ENCODE peak calls at places on chromosomes 5 and 9, in five cellular contexts. W is KG1, V is H54, I is A549, N is NCI-H1092 treated with DMSO at 0.1 percent for 48 hours. Q is an unnamed sample.

GRCh38 chr5:174020928-174021304 is 24.6 kb upstream of the NSG2 start:
- DNase-seq in W (no peak), V (no peak), I (no peak), N (no peak), Q (no peak)

GRCh38 chr5:123000731-123001130 is 35.8 kb downstream of the PPIC start:
- DNase-seq in W (no peak), V (no peak), I (no peak), N (no peak), Q (no peak)

GRCh38 chr5:119630752-119631440 is 1.5 kb downstream of the FAM170A start:
- DNase-seq in W (no peak), V (no peak), I (no peak), N (no peak), Q (no peak)

GRCh38 chr5:93320920-93321319 is 260.1 kb downstream of the NR2F1-AS1 start:
- DNase-seq in W (no peak), V (no peak), I (no peak), N (no peak), Q (no peak)

GRCh38 chr5:16894236-16895057 is 41.6 kb downstream of the MYO10 start:
- DNase-seq in W (no peak), V (peak; percentile 84), I (peak; percentile 88), N (peak; percentile 3), Q (peak; percentile 69)

GRCh38 chr9:137280478-137281344 is 3.2 kb downstream of the TOR4A start:
- DNase-seq in W (no peak), V (no peak), I (no peak), N (no peak), Q (no peak)

GRCh38 chr5:63878788-63879187 is 83.5 kb downstream of the HTR1A start:
- DNase-seq in W (no peak), V (no peak), I (no peak), N (no peak), Q (no peak)

GRCh38 chr5:177546262-177546741 is 8.1 kb downstream of the FAM193B start:
- DNase-seq in W (no peak), V (peak; percentile 89), I (peak; percentile 54), N (no peak), Q (no peak)

GRCh38 chr9:18437315-18438200 is 36.4 kb upstream of the ADAMTSL1 start:
- DNase-seq in W (no peak), V (peak; percentile 16), I (no peak), N (peak; percentile 72), Q (no peak)

GRCh38 chr9:36566813-36567217 is 5.9 kb upstream of the MELK start:
- DNase-seq in W (no peak), V (peak; percentile 63), I (peak; percentile 52), N (no peak), Q (no peak)

GRCh38 chr5:75611324-75612210 is at the start of gene ANKDD1B:
- DNase-seq in W (no peak), V (no peak), I (peak; percentile 60), N (no peak), Q (no peak)

GRCh38 chr9:17280350-17281012 is 145.6 kb downstream of the CNTLN start:
- DNase-seq in W (no peak), V (no peak), I (no peak), N (no peak), Q (no peak)

GRCh38 chr5:41402845-41403244 is 107.6 kb downstream of the PLCXD3 start:
- DNase-seq in W (no peak), V (no peak), I (no peak), N (no peak), Q (no peak)

GRCh38 chr5:76831108-76831447 is 12.2 kb downstream of the F2RL1 start:
- DNase-seq in W (no peak), V (no peak), I (no peak), N (no peak), Q (no peak)

GRCh38 chr5:108249095-108249784 is 132.7 kb downstream of the FBXL17 start:
- DNase-seq in W (no peak), V (no peak), I (no peak), N (no peak), Q (no peak)

GRCh38 chr5:72507360-72508238 is at the start of gene ZNF366:
- DNase-seq in W (no peak), V (no peak), I (no peak), N (no peak), Q (no peak)

GRCh38 chr5:1336749-1337489 is 8.0 kb downstream of the CLPTM1L start:
- DNase-seq in W (no peak), V (no peak), I (no peak), N (no peak), Q (no peak)

GRCh38 chr5:177356756-177357458 is 817 bp upstream of the RGS14 start:
- DNase-seq in W (peak; percentile 45), V (no peak), I (no peak), N (no peak), Q (no peak)

GRCh38 chr5:17317499-17317898 is 100.1 kb downstream of the BASP1 start:
- DNase-seq in W (no peak), V (no peak), I (no peak), N (no peak), Q (no peak)

GRCh38 chr9:94843089-94843488 is 116.6 kb downstream of the AOPEP start:
- DNase-seq in W (no peak), V (no peak), I (no peak), N (no peak), Q (no peak)

GRCh38 chr9:107548298-107549142 is 59.0 kb upstream of the KLF4 start:
- DNase-seq in W (no peak), V (peak; percentile 80), I (peak; percentile 33), N (no peak), Q (no peak)

GRCh38 chr9:114860187-114860586 is 54.3 kb upstream of the TNFSF15 start:
- DNase-seq in W (no peak), V (no peak), I (no peak), N (no peak), Q (no peak)

GRCh38 chr9:125413579-125413978 is 152.0 kb downstream of the GAPVD1 start:
- DNase-seq in W (no peak), V (no peak), I (no peak), N (no peak), Q (no peak)